ENCODE peak calls at places on chromosomes 11 and 22, in five cellular contexts. C is nephron progenitor cell, M is GM13977, B is adrenal gland, Q is GM20000. X is an unnamed sample.

GRCh38 chr11:3207530-3208189 is 11.0 kb downstream of the MRGPRG start:
- DNase-seq in C (no peak), M (no peak), B (no peak), Q (no peak), X (no peak)

GRCh38 chr11:128341280-128341679 is 246.1 kb downstream of the ETS1 start:
- DNase-seq in C (no peak), M (no peak), B (no peak), Q (no peak), X (no peak)

GRCh38 chr11:17384002-17384511 is 4.4 kb downstream of the KCNJ11 start:
- DNase-seq in C (peak; percentile 89), M (peak; percentile 61), B (peak; percentile 83), Q (peak; percentile 70), X (peak; percentile 83)

GRCh38 chr11:72684236-72684912 is 10.2 kb upstream of the PDE2A start:
- DNase-seq in C (peak; percentile 60), M (peak; percentile 81), B (peak; percentile 81), Q (peak; percentile 73), X (peak; percentile 49)

GRCh38 chr11:107631043-107631442 is 40.1 kb downstream of the ELMOD1 start:
- DNase-seq in C (no peak), M (no peak), B (no peak), Q (no peak), X (no peak)

GRCh38 chr11:40247023-40247422 is 1212.4 kb downstream of the LRRC4C start:
- DNase-seq in C (no peak), M (no peak), B (no peak), Q (no peak), X (no peak)

GRCh38 chr11:71171576-71171975 is 80.8 kb downstream of the SHANK2 start:
- DNase-seq in C (no peak), M (no peak), B (no peak), Q (no peak), X (no peak)

GRCh38 chr11:69215216-69215615 is 59.5 kb downstream of the SMIM38 start:
- DNase-seq in C (no peak), M (no peak), B (no peak), Q (no peak), X (peak; percentile 17)

GRCh38 chr11:43734256-43734655 is 53.7 kb downstream of the HSD17B12 start:
- DNase-seq in C (no peak), M (no peak), B (no peak), Q (no peak), X (no peak)

GRCh38 chr11:130145975-130146776 is 13.4 kb upstream of the ST14 start:
- DNase-seq in C (no peak), M (no peak), B (no peak), Q (no peak), X (no peak)

GRCh38 chr11:86524603-86525352 is 147.6 kb downstream of the ME3 start:
- DNase-seq in C (no peak), M (no peak), B (no peak), Q (no peak), X (no peak)

GRCh38 chr11:27330633-27331270 is 32.3 kb downstream of the CCDC34 start:
- DNase-seq in C (no peak), M (no peak), B (no peak), Q (no peak), X (no peak)

GRCh38 chr11:76672431-76673163 is 2.0 kb upstream of the LRRC32 start:
- DNase-seq in C (peak; percentile 38), M (peak; percentile 77), B (no peak), Q (peak; percentile 80), X (no peak)

GRCh38 chr11:64877390-64878222 is 815 bp downstream of the EHD1 start:
- DNase-seq in C (no peak), M (peak; percentile 61), B (no peak), Q (peak; percentile 70), X (no peak)

GRCh38 chr11:1827095-1827797 is 7.5 kb upstream of the SYT8 start:
- DNase-seq in C (no peak), M (no peak), B (no peak), Q (no peak), X (peak; percentile 68)

GRCh38 chr11:101129203-101129943 is at the start of gene PGR:
- DNase-seq in C (peak; percentile 42), M (peak; percentile 17), B (peak; percentile 64), Q (no peak), X (no peak)

GRCh38 chr22:22371031-22371541 is 126.5 kb downstream of the VPREB1 start:
- DNase-seq in C (no peak), M (no peak), B (peak; percentile 42), Q (no peak), X (no peak)
- TF ChIP-seq CTCF in C (no peak), M (no peak), B (no peak), Q (no peak), X (no peak)

GRCh38 chr11:117314840-117315239 is 1.2 kb downstream of the BACE1 start:
- DNase-seq in C (peak; percentile 40), M (no peak), B (no peak), Q (no peak), X (no peak)

GRCh38 chr11:117313828-117314768 is 2.0 kb downstream of the BACE1 start:
- DNase-seq in C (peak; percentile 12), M (no peak), B (peak; percentile 47), Q (no peak), X (no peak)

GRCh38 chr11:117315285-117316196 is 515 bp downstream of the BACE1 start:
- DNase-seq in C (peak; percentile 78), M (peak; percentile 62), B (no peak), Q (peak; percentile 61), X (no peak)

GRCh38 chr11:117318738-117319137 is 2.7 kb upstream of the BACE1 start:
- DNase-seq in C (no peak), M (no peak), B (no peak), Q (no peak), X (no peak)

GRCh38 chr11:117316197-117316961 is at the start of gene BACE1:
- DNase-seq in C (no peak), M (no peak), B (peak; percentile 84), Q (peak; percentile 54), X (peak; percentile 50)
- TF ChIP-seq CTCF in C (no peak), M (peak; percentile 12), B (no peak), Q (no peak), X (no peak)

DNA sequence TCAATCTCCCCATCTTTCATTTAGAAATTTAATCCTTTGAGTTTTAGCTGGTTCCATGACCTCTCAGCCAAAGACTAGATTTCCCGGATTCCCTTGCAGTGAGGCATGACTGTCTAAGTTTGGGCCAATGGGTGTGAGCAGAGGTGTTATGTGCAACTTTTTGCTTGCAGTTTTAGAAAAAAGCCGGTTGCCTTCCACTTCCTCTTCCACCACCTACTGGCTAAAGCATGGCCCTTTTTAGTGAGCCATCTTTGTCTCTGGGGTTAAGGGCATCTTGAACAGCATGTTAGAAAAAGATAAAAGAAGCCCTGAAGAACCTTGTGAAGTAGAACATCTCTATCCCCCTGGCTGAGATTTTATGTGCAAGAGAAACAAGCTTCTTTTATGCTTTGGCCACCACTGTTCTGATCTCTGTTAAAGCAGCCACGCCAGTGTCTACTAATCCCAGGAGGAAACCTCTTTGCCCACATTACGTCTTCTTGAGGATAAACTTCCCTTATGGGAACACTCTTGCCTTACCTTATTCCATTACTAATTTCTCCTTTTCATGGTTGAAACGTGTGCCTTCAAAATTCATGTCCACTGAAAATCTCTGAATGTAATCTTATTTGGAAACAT is 279.9 kb downstream of the TENM4 start:
- DNase-seq in C (peak; percentile 20), M (no peak), B (no peak), Q (no peak), X (no peak)
- TF ChIP-seq CTCF in C (peak; percentile 38), M (peak; percentile 42), B (no peak), Q (peak; percentile 22), X (peak; percentile 35)

GRCh38 chr11:31487848-31488247 is 21.6 kb downstream of the IMMP1L start:
- DNase-seq in C (no peak), M (no peak), B (no peak), Q (no peak), X (no peak)
- TF ChIP-seq CTCF in C (peak; percentile 23), M (peak; percentile 40), B (peak; percentile 51), Q (peak; percentile 8), X (peak; percentile 32)

X was measured in mesothelial cell of epicardium.